ENCODE peak calls at places on chromosomes 12 and 14, in five cellular contexts. T is HCT116, O is PC-3, E is neural progenitor cell, V is SK-N-SH. S is an unnamed sample.

GRCh38 chr14:65096323-65097089 is 5.8 kb downstream of the MAX start:
- DNase-seq in T (no peak), O (no peak), E (no peak), V (peak), S (peak)

GRCh38 chr14:31419179-31420012 is 954 bp downstream of the HEATR5A start:
- DNase-seq in T (no peak), O (no peak), E (no peak), V (no peak), S (peak)

GRCh38 chr14:35687335-35687939 is 121.7 kb downstream of the RALGAPA1 start:
- DNase-seq in T (peak), O (peak), E (peak), V (peak), S (peak)

GRCh38 chr14:104237651-104238423 is 99.5 kb downstream of the KIF26A start:
- DNase-seq in T (no peak), O (no peak), E (no peak), V (no peak), S (no peak)

GRCh38 chr12:52541709-52542108 is 11.2 kb downstream of the KRT71 start:
- DNase-seq in T (no peak), O (no peak), E (no peak), V (no peak), S (no peak)

GRCh38 chr14:88825503-88825902 is 1.1 kb downstream of the TTC8 start:
- DNase-seq in T (no peak), O (no peak), E (no peak), V (peak), S (no peak)

GRCh38 chr12:94074970-94075695 is 73.2 kb upstream of the PLXNC1 start:
- DNase-seq in T (peak), O (peak), E (peak), V (peak), S (peak)

GRCh38 chr14:72409047-72409446 is 476.8 kb downstream of the RGS6 start:
- DNase-seq in T (no peak), O (no peak), E (no peak), V (no peak), S (no peak)

GRCh38 chr12:130838284-130838950 is 633 bp downstream of the STX2 start:
- DNase-seq in T (no peak), O (peak), E (peak), V (no peak), S (peak)

GRCh38 chr12:46219892-46220655 is 48.8 kb downstream of the SLC38A1 start:
- DNase-seq in T (peak), O (peak), E (no peak), V (no peak), S (peak)

GRCh38 chr14:104239866-104240301 is 101.5 kb downstream of the KIF26A start:
- DNase-seq in T (no peak), O (no peak), E (no peak), V (peak), S (no peak)

GRCh38 chr12:106107566-106107965 is 31.2 kb downstream of the NUAK1 start:
- DNase-seq in T (no peak), O (peak), E (no peak), V (no peak), S (peak)

GRCh38 chr14:52018252-52018651 is 28.9 kb downstream of the RTRAF start:
- DNase-seq in T (no peak), O (no peak), E (no peak), V (no peak), S (no peak)

GRCh38 chr14:45381091-45381490 is 128.1 kb upstream of the MIS18BP1 start:
- DNase-seq in T (no peak), O (no peak), E (no peak), V (no peak), S (no peak)

GRCh38 chr14:91732439-91732838 is 553 bp upstream of the CATSPERB start:
- DNase-seq in T (no peak), O (no peak), E (no peak), V (no peak), S (peak)

GRCh38 chr12:21151184-21151583 is 20.2 kb downstream of the SLCO1B1 start:
- DNase-seq in T (no peak), O (no peak), E (no peak), V (no peak), S (no peak)

GRCh38 chr14:40394634-40395340 is 962.6 kb upstream of the FBXO33 start:
- DNase-seq in T (no peak), O (peak), E (no peak), V (no peak), S (no peak)

GRCh38 chr14:90900712-90901111 is 84.5 kb upstream of the TTC7B start:
- DNase-seq in T (no peak), O (peak), E (no peak), V (no peak), S (peak)

GRCh38 chr12:100450726-100451125 is 22.9 kb upstream of the NR1H4 start:
- DNase-seq in T (no peak), O (no peak), E (no peak), V (no peak), S (peak)

GRCh38 chr12:31970199-31970598 is 11.0 kb downstream of the RESF1 start:
- DNase-seq in T (no peak), O (no peak), E (no peak), V (no peak), S (no peak)

GRCh38 chr12:106133136-106134087 is 5.3 kb downstream of the NUAK1 start:
- DNase-seq in T (no peak), O (peak), E (peak), V (no peak), S (peak)

GRCh38 chr14:105316968-105317498 is 2.5 kb downstream of the PACS2 start:
- DNase-seq in T (no peak), O (no peak), E (no peak), V (peak), S (peak)

GRCh38 chr12:78018146-78018910 is 187.6 kb downstream of the NAV3 start:
- DNase-seq in T (no peak), O (no peak), E (peak), V (no peak), S (no peak)

GRCh38 chr12:84791444-84791843 is 121.2 kb downstream of the SLC6A15 start:
- DNase-seq in T (no peak), O (no peak), E (no peak), V (no peak), S (peak)

DNA sequence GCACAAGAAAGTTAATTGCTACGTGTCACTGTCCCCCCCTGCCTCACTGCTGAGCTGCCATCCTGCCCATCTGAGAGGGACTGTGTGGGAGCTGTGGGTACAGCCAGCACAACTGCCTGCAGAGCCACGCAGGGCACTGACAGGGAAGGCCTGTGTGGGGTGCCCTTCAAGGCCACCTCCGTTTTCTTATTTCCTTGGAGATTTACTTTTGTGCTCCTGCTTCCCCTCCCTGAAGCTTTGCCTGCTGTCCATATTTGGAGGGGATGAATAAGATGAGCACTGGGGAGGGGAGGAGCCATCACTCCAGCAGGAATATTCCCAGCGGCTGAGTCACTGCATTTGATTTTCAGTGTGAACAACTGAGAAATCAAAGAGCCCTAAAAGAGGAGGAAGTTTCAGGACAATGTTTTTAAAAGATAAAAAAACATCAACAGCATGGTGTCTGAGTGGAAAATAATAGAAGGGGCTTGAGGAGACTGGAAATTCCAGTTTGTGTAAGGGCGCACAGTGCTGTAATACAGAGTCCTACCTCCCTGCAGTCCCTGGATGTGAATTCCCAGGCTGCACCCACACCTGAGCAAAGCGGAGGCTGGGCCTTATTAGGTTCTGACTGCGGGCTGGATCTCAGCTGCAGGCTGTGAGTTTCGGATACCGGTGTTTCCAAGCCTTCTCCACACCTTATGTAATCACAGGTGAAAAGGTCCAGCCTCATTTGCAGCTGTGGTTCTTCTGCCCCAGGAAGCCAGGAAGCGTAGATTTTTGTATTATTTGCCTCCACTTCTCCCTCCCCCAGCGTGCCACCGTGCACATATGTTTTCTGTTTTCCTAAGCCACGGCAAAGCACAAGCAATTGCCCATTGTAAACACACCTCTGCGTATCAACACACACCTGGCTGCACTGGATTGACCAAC is 192.6 kb upstream of the BCL2L14 start:
- DNase-seq in T (no peak), O (peak), E (peak), V (peak), S (peak)
- TF ChIP-seq EZH2phosphoT487 in T (no peak), O (no peak), E (no peak), V (no peak), S (no peak)

GRCh38 chr14:74908861-74909341 is 14.2 kb downstream of the RPS6KL1 start:
- DNase-seq in T (no peak), O (no peak), E (no peak), V (no peak), S (no peak)

GRCh38 chr14:74905595-74906142 is 17.4 kb downstream of the RPS6KL1 start:
- DNase-seq in T (peak), O (peak), E (peak), V (peak), S (peak)

GRCh38 chr14:74904623-74905503 is 18.2 kb downstream of the RPS6KL1 start:
- DNase-seq in T (no peak), O (no peak), E (no peak), V (no peak), S (peak)

GRCh38 chr14:74907744-74908143 is 15.3 kb downstream of the RPS6KL1 start:
- DNase-seq in T (no peak), O (no peak), E (no peak), V (no peak), S (peak)

DNA sequence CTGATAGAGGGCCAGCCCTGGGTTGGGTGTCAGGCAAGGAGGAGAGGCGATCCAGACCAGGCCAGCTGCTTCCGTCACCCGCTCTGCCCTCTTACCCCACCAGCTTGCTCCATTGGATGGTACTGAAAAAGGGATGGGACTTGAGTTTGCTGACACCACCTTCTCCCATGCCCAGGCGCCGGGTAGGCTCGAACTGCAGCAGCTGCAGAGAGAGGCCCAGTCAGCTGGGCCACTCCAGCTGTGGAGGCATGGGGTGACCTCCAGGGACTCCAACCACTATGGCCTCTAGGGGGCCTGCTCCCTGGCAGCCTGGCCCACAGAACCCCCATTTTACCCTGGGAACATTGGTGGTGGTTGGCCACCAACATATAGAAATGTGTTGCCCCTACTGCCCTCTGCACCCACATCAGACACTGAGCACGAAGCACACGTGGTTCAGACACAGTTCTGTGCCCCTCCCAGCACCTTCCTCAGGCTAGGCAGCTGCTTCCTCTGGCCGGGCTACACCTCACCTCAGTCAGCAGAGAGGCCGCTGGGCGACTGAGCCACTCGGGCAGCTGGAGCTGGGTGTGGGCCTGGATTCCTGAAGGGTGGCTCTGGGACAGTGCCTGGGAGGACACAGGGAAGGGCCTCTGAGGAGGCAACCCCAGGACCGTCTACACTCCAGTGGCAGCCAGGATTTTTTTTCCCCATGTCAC is 16.0 kb downstream of the RPS6KL1 start:
- DNase-seq in T (no peak), O (no peak), E (no peak), V (no peak), S (peak)
- H3K9ac ChIP-seq in T (no peak), O (no peak), E (no peak), V (no peak), S (no peak)

DNA sequence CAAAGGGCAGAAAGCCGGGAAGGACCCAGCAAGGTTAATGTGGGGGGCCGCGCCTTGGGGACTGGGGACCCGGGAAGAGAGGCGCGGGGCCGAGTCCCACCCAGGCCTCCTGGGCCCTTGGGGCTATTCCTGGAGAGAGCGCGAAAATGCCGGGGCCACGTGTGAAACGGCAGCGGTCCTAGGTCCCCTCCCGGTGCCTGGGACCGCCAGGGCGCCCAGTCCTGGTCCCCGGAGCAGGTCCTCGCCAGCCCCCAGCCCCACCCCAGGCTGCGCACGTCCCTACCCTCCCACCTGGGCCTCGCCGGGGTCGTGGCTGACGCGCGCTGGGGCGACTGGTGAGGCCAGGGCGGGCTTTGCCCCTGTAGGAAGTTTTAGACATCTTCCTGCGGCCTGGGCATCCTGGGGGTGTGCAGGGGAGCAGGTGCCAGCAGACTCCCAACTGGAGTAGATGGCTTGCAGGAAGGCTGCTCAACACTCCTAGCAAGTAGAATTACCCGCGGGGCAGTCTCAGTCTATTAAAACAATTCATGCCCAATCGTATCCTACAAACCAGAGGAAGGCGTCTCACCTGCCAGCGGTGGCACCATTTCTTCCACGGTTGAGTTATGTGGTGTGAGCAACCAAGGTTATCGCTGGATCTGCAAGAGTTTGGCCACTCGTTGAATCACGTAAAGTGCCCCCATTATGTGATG is 759 bp downstream of the FAR2 start:
- DNase-seq in T (no peak), O (no peak), E (peak), V (no peak), S (no peak)
- TF ChIP-seq EZH2phosphoT487 in T (no peak), O (no peak), E (no peak), V (no peak), S (no peak)

GRCh38 chr12:120094485-120094884 is 22.1 kb downstream of the RAB35 start:
- DNase-seq in T (no peak), O (no peak), E (no peak), V (peak), S (no peak)
- H3K9ac ChIP-seq in T (no peak), O (no peak), E (no peak), V (no peak), S (no peak)

GRCh38 chr14:53996041-53996440 is 39.4 kb upstream of the BMP4 start:
- DNase-seq in T (no peak), O (no peak), E (no peak), V (no peak), S (no peak)

GRCh38 chr14:54001189-54001878 is 44.7 kb upstream of the BMP4 start:
- DNase-seq in T (no peak), O (no peak), E (peak), V (no peak), S (no peak)

GRCh38 chr14:54000341-54000811 is 43.8 kb upstream of the BMP4 start:
- DNase-seq in T (no peak), O (no peak), E (no peak), V (no peak), S (peak)

GRCh38 chr14:54002653-54003052 is 46.0 kb upstream of the BMP4 start:
- DNase-seq in T (no peak), O (no peak), E (no peak), V (no peak), S (peak)

GRCh38 chr14:53999061-53999488 is 42.5 kb upstream of the BMP4 start:
- DNase-seq in T (no peak), O (no peak), E (peak), V (no peak), S (peak)
- TF ChIP-seq EZH2phosphoT487 in T (no peak), O (no peak), E (no peak), V (no peak), S (no peak)

S was measured in GM23248.